ENCODE peak calls at places on chromosome 16, in seven cellular contexts. One of them, this sample, is unnamed.

GRCh38 chr16:2159052-2159838 is 3.7 kb downstream of the TRAF7 start:
- DNase-seq in upper lobe of left lung: no peak
- DNase-seq in transverse colon: peak
- DNase-seq in IMR-90: peak
- DNase-seq in ovary: no peak
- DNase-seq in psoas muscle: peak
- DNase-seq in HL-60: no peak
- DNase-seq in this sample: peak

GRCh38 chr16:88977028-88977844 is at the start of gene CBFA2T3:
- DNase-seq in upper lobe of left lung: peak
- DNase-seq in transverse colon: peak
- DNase-seq in IMR-90: no peak
- DNase-seq in ovary: peak
- DNase-seq in psoas muscle: peak
- DNase-seq in HL-60: peak
- DNase-seq in this sample: peak

GRCh38 chr16:89844739-89845339 is 16.6 kb downstream of the SPIRE2 start:
- DNase-seq in upper lobe of left lung: no peak
- DNase-seq in transverse colon: no peak
- DNase-seq in IMR-90: no peak
- DNase-seq in ovary: no peak
- DNase-seq in psoas muscle: no peak
- DNase-seq in HL-60: no peak
- DNase-seq in this sample: no peak

GRCh38 chr16:66580605-66581209 is 1.4 kb downstream of the CMTM2 start:
- DNase-seq in upper lobe of left lung: no peak
- DNase-seq in transverse colon: no peak
- DNase-seq in IMR-90: peak
- DNase-seq in ovary: no peak
- DNase-seq in psoas muscle: no peak
- DNase-seq in HL-60: no peak
- DNase-seq in this sample: peak

GRCh38 chr16:82301108-82301755 is 131.2 kb upstream of the MPHOSPH6 start:
- DNase-seq in upper lobe of left lung: no peak
- DNase-seq in transverse colon: no peak
- DNase-seq in IMR-90: no peak
- DNase-seq in ovary: no peak
- DNase-seq in psoas muscle: no peak
- DNase-seq in HL-60: no peak
- DNase-seq in this sample: no peak

GRCh38 chr16:18800674-18801196 is 614 bp downstream of the ARL6IP1 start:
- DNase-seq in upper lobe of left lung: no peak
- DNase-seq in transverse colon: peak
- DNase-seq in IMR-90: no peak
- DNase-seq in ovary: no peak
- DNase-seq in psoas muscle: no peak
- DNase-seq in HL-60: no peak
- DNase-seq in this sample: peak

GRCh38 chr16:27242398-27242797 is 26.2 kb downstream of the NSMCE1 start:
- DNase-seq in upper lobe of left lung: no peak
- DNase-seq in transverse colon: no peak
- DNase-seq in IMR-90: no peak
- DNase-seq in ovary: no peak
- DNase-seq in psoas muscle: no peak
- DNase-seq in HL-60: no peak
- DNase-seq in this sample: no peak

GRCh38 chr16:27177031-27177774 is 26.1 kb upstream of the KDM8 start:
- DNase-seq in upper lobe of left lung: no peak
- DNase-seq in transverse colon: no peak
- DNase-seq in IMR-90: peak
- DNase-seq in ovary: no peak
- DNase-seq in psoas muscle: no peak
- DNase-seq in HL-60: no peak
- DNase-seq in this sample: peak

GRCh38 chr16:49470550-49470949 is 96.9 kb downstream of the C16orf78 start:
- DNase-seq in upper lobe of left lung: peak
- DNase-seq in transverse colon: no peak
- DNase-seq in IMR-90: no peak
- DNase-seq in ovary: peak
- DNase-seq in psoas muscle: peak
- DNase-seq in HL-60: no peak
- DNase-seq in this sample: no peak

GRCh38 chr16:84446596-84447392 is 57.7 kb downstream of the MEAK7 start:
- DNase-seq in upper lobe of left lung: no peak
- DNase-seq in transverse colon: no peak
- DNase-seq in IMR-90: no peak
- DNase-seq in ovary: no peak
- DNase-seq in psoas muscle: no peak
- DNase-seq in HL-60: no peak
- DNase-seq in this sample: peak

GRCh38 chr16:89423709-89424260 is 66.6 kb downstream of the ANKRD11 start:
- DNase-seq in upper lobe of left lung: no peak
- DNase-seq in transverse colon: no peak
- DNase-seq in IMR-90: no peak
- DNase-seq in ovary: no peak
- DNase-seq in psoas muscle: no peak
- DNase-seq in HL-60: peak
- DNase-seq in this sample: no peak

GRCh38 chr16:48220891-48221290 is 23.2 kb upstream of the LONP2 start:
- DNase-seq in upper lobe of left lung: no peak
- DNase-seq in transverse colon: no peak
- DNase-seq in IMR-90: no peak
- DNase-seq in ovary: no peak
- DNase-seq in psoas muscle: no peak
- DNase-seq in HL-60: no peak
- DNase-seq in this sample: no peak

GRCh38 chr16:67702130-67702529 is 17.0 kb downstream of the GFOD2 start:
- DNase-seq in upper lobe of left lung: no peak
- DNase-seq in transverse colon: no peak
- DNase-seq in IMR-90: no peak
- DNase-seq in ovary: no peak
- DNase-seq in psoas muscle: no peak
- DNase-seq in HL-60: no peak
- DNase-seq in this sample: no peak

GRCh38 chr16:66127459-66128362 is 238.8 kb upstream of the CDH5 start:
- DNase-seq in upper lobe of left lung: peak
- DNase-seq in transverse colon: no peak
- DNase-seq in IMR-90: no peak
- DNase-seq in ovary: no peak
- DNase-seq in psoas muscle: peak
- DNase-seq in HL-60: no peak
- DNase-seq in this sample: no peak

GRCh38 chr16:57373117-57373947 is 1.0 kb downstream of the CX3CL1 start:
- DNase-seq in upper lobe of left lung: no peak
- DNase-seq in transverse colon: no peak
- DNase-seq in IMR-90: no peak
- DNase-seq in ovary: no peak
- DNase-seq in psoas muscle: no peak
- DNase-seq in HL-60: no peak
- DNase-seq in this sample: no peak

GRCh38 chr16:87963400-87963799 is 12.2 kb downstream of the BANP start:
- DNase-seq in upper lobe of left lung: peak
- DNase-seq in transverse colon: no peak
- DNase-seq in IMR-90: peak
- DNase-seq in ovary: no peak
- DNase-seq in psoas muscle: no peak
- DNase-seq in HL-60: no peak
- DNase-seq in this sample: peak

GRCh38 chr16:66881014-66881417 is 701 bp downstream of the PDP2 start:
- DNase-seq in upper lobe of left lung: no peak
- DNase-seq in transverse colon: no peak
- DNase-seq in IMR-90: no peak
- DNase-seq in ovary: no peak
- DNase-seq in psoas muscle: no peak
- DNase-seq in HL-60: no peak
- DNase-seq in this sample: no peak

GRCh38 chr16:89325861-89326471 is 108.5 kb downstream of the ZNF778 start:
- DNase-seq in upper lobe of left lung: peak
- DNase-seq in transverse colon: peak
- DNase-seq in IMR-90: peak
- DNase-seq in ovary: peak
- DNase-seq in psoas muscle: peak
- DNase-seq in HL-60: peak
- DNase-seq in this sample: peak

GRCh38 chr16:52435573-52435972 is 111.4 kb downstream of the TOX3 start:
- DNase-seq in upper lobe of left lung: no peak
- DNase-seq in transverse colon: no peak
- DNase-seq in IMR-90: no peak
- DNase-seq in ovary: peak
- DNase-seq in psoas muscle: no peak
- DNase-seq in HL-60: no peak
- DNase-seq in this sample: no peak

GRCh38 chr16:16093625-16094332 is 129.5 kb downstream of the ABCC6 start:
- DNase-seq in upper lobe of left lung: no peak
- DNase-seq in transverse colon: no peak
- DNase-seq in IMR-90: no peak
- DNase-seq in ovary: peak
- DNase-seq in psoas muscle: no peak
- DNase-seq in HL-60: no peak
- DNase-seq in this sample: peak

GRCh38 chr16:81583893-81584705 is 139.5 kb downstream of the CMIP start:
- DNase-seq in upper lobe of left lung: peak
- DNase-seq in transverse colon: peak
- DNase-seq in IMR-90: peak
- DNase-seq in ovary: no peak
- DNase-seq in psoas muscle: no peak
- DNase-seq in HL-60: no peak
- DNase-seq in this sample: no peak

DNA sequence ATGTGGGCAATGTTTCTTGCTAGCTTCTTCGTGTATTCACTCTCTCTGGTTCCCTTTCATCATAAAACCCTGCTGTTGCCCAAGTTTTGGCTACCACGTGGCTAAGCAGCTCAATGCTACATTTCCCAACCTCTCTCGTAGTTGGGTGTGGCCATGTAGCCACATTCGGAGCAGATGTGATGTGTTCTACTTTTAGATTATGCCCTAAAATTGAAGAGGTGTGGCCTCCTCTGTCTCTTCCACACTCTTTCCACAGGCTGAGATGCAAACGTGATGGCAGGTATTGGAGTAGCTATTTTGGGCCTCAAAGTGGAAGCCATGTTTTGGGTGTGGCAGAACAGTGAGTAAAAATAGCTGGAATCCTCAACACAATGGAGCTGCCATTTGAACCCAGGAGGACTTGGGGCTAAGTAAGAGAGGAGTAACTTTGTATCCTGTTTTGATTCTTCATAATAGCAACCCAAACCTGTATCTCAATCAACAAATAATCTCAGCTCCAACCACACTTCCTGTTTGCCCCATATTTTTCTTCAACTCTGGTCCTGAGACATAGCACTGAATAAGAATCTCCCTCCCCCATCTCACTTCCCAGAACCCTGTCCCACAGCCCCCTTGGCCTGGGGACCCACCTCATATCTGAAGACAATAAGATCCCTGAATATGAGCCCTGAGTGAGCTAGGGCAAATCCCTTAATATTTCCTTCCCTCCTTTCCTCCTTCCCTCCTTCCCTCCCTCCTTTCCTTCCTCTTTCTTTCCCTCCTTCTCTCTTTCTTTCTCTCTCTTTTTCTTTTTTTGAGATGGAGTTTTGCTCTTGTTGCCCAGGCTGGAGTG is 4.0 kb downstream of the NUPR1 start:
- DNase-seq in upper lobe of left lung: peak
- DNase-seq in transverse colon: peak
- DNase-seq in IMR-90: no peak
- DNase-seq in ovary: no peak
- DNase-seq in psoas muscle: peak
- DNase-seq in HL-60: peak
- DNase-seq in this sample: peak
- H3K4me3 ChIP-seq in upper lobe of left lung: no peak
- H3K4me3 ChIP-seq in transverse colon: no peak
- H3K4me3 ChIP-seq in IMR-90: no peak
- H3K4me3 ChIP-seq in ovary: no peak
- H3K4me3 ChIP-seq in psoas muscle: peak
- H3K4me3 ChIP-seq in HL-60: no peak
- H3K4me3 ChIP-seq in this sample: no peak

GRCh38 chr16:29310852-29311314 is 95.6 kb downstream of the NPIPB11 start:
- DNase-seq in upper lobe of left lung: no peak
- DNase-seq in transverse colon: no peak
- DNase-seq in IMR-90: no peak
- DNase-seq in ovary: peak
- DNase-seq in psoas muscle: no peak
- DNase-seq in HL-60: no peak
- DNase-seq in this sample: no peak
- TF ChIP-seq CTCF in upper lobe of left lung: no peak
- TF ChIP-seq CTCF in transverse colon: no peak
- TF ChIP-seq CTCF in IMR-90: no peak
- TF ChIP-seq CTCF in ovary: no peak
- TF ChIP-seq CTCF in psoas muscle: no peak
- TF ChIP-seq CTCF in HL-60: no peak
- TF ChIP-seq CTCF in this sample: no peak

GRCh38 chr16:30032083-30032819 is 1.2 kb upstream of the TLCD3B start:
- DNase-seq in upper lobe of left lung: peak
- DNase-seq in transverse colon: peak
- DNase-seq in IMR-90: peak
- DNase-seq in ovary: peak
- DNase-seq in psoas muscle: no peak
- DNase-seq in HL-60: no peak
- DNase-seq in this sample: peak

GRCh38 chr16:30031477-30031918 is 427 bp upstream of the TLCD3B start:
- DNase-seq in upper lobe of left lung: no peak
- DNase-seq in transverse colon: no peak
- DNase-seq in IMR-90: no peak
- DNase-seq in ovary: no peak
- DNase-seq in psoas muscle: no peak
- DNase-seq in HL-60: no peak
- DNase-seq in this sample: no peak

GRCh38 chr16:30033270-30033669 is 2.2 kb upstream of the TLCD3B start:
- DNase-seq in upper lobe of left lung: no peak
- DNase-seq in transverse colon: no peak
- DNase-seq in IMR-90: no peak
- DNase-seq in ovary: no peak
- DNase-seq in psoas muscle: no peak
- DNase-seq in HL-60: no peak
- DNase-seq in this sample: no peak

GRCh38 chr16:30030011-30030685 is 923 bp downstream of the TLCD3B start:
- DNase-seq in upper lobe of left lung: no peak
- DNase-seq in transverse colon: no peak
- DNase-seq in IMR-90: no peak
- DNase-seq in ovary: no peak
- DNase-seq in psoas muscle: no peak
- DNase-seq in HL-60: no peak
- DNase-seq in this sample: no peak

GRCh38 chr16:30030841-30031413 is at the start of gene TLCD3B:
- DNase-seq in upper lobe of left lung: no peak
- DNase-seq in transverse colon: no peak
- DNase-seq in IMR-90: no peak
- DNase-seq in ovary: no peak
- DNase-seq in psoas muscle: no peak
- DNase-seq in HL-60: no peak
- DNase-seq in this sample: no peak
- H3K4me3 ChIP-seq in upper lobe of left lung: no peak
- H3K4me3 ChIP-seq in transverse colon: no peak
- H3K4me3 ChIP-seq in IMR-90: no peak
- H3K4me3 ChIP-seq in ovary: no peak
- H3K4me3 ChIP-seq in psoas muscle: peak
- H3K4me3 ChIP-seq in HL-60: no peak
- H3K4me3 ChIP-seq in this sample: no peak

GRCh38 chr16:4415538-4416199 is 727 bp downstream of the CORO7 start:
- DNase-seq in upper lobe of left lung: peak
- DNase-seq in transverse colon: peak
- DNase-seq in IMR-90: no peak
- DNase-seq in ovary: no peak
- DNase-seq in psoas muscle: peak
- DNase-seq in HL-60: peak
- DNase-seq in this sample: peak
- TF ChIP-seq CTCF in upper lobe of left lung: peak
- TF ChIP-seq CTCF in transverse colon: no peak
- TF ChIP-seq CTCF in IMR-90: no peak
- TF ChIP-seq CTCF in ovary: no peak
- TF ChIP-seq CTCF in psoas muscle: no peak
- TF ChIP-seq CTCF in HL-60: no peak
- TF ChIP-seq CTCF in this sample: no peak

GRCh38 chr16:17171250-17172143 is 299.3 kb downstream of the XYLT1 start:
- DNase-seq in upper lobe of left lung: peak
- DNase-seq in transverse colon: no peak
- DNase-seq in IMR-90: no peak
- DNase-seq in ovary: no peak
- DNase-seq in psoas muscle: no peak
- DNase-seq in HL-60: peak
- DNase-seq in this sample: no peak
- H3K4me3 ChIP-seq in upper lobe of left lung: no peak
- H3K4me3 ChIP-seq in transverse colon: no peak
- H3K4me3 ChIP-seq in IMR-90: no peak
- H3K4me3 ChIP-seq in ovary: no peak
- H3K4me3 ChIP-seq in psoas muscle: no peak
- H3K4me3 ChIP-seq in HL-60: no peak
- H3K4me3 ChIP-seq in this sample: no peak